ENCODE peak calls at places on chromosomes 5 and 9, in six cellular contexts. L is HCT116, D is SK-N-SH, P is GM12878, W is HepG2, A is H1. X is an unnamed sample.

GRCh38 chr9:96187108-96187695 is 114.8 kb downstream of the HSD17B3 start:
- DNase-seq in L (no peak), D (no peak), P (no peak), W (no peak), A (no peak), X (no peak)

GRCh38 chr5:69042915-69043795 is 50.7 kb upstream of the SLC30A5 start:
- DNase-seq in L (peak), D (peak), P (peak), W (peak), A (peak), X (peak)

GRCh38 chr5:9507974-9508373 is 37.9 kb downstream of the SEMA5A start:
- DNase-seq in L (no peak), D (no peak), P (no peak), W (no peak), A (no peak), X (no peak)

GRCh38 chr9:13967011-13967410 is 346.9 kb downstream of the NFIB start:
- DNase-seq in L (no peak), D (no peak), P (no peak), W (no peak), A (no peak), X (no peak)

GRCh38 chr9:126702501-126703329 is 89.0 kb downstream of the LMX1B start:
- DNase-seq in L (no peak), D (peak), P (no peak), W (no peak), A (peak), X (peak)

GRCh38 chr9:133309608-133310007 is 26.4 kb downstream of the SURF6 start:
- DNase-seq in L (no peak), D (no peak), P (no peak), W (no peak), A (no peak), X (no peak)

GRCh38 chr5:31133488-31133887 is 60.0 kb upstream of the CDH6 start:
- DNase-seq in L (no peak), D (no peak), P (no peak), W (no peak), A (no peak), X (no peak)

GRCh38 chr5:91212336-91213092 is 170.6 kb downstream of the ARRDC3 start:
- DNase-seq in L (no peak), D (peak), P (no peak), W (no peak), A (no peak), X (no peak)

GRCh38 chr9:131650254-131650653 is 89.6 kb downstream of the RAPGEF1 start:
- DNase-seq in L (no peak), D (no peak), P (no peak), W (no peak), A (no peak), X (peak)

GRCh38 chr9:90942555-90942954 is 140.9 kb downstream of the SYK start:
- DNase-seq in L (no peak), D (no peak), P (peak), W (no peak), A (no peak), X (no peak)

GRCh38 chr9:108535526-108535925 is 320.3 kb downstream of the ACTL7B start:
- DNase-seq in L (no peak), D (peak), P (no peak), W (peak), A (no peak), X (no peak)

GRCh38 chr9:91138760-91139159 is 223.0 kb downstream of the AUH start:
- DNase-seq in L (peak), D (no peak), P (no peak), W (peak), A (no peak), X (no peak)

GRCh38 chr9:71681104-71681707 is 87.1 kb downstream of the CEMIP2 start:
- DNase-seq in L (no peak), D (no peak), P (no peak), W (no peak), A (no peak), X (no peak)

GRCh38 chr9:112896131-112896530 is 5.5 kb upstream of the SLC46A2 start:
- DNase-seq in L (no peak), D (no peak), P (peak), W (no peak), A (no peak), X (no peak)

GRCh38 chr9:129569506-129570449 is 51.1 kb downstream of the C9orf50 start:
- DNase-seq in L (peak), D (peak), P (no peak), W (peak), A (peak), X (peak)

GRCh38 chr5:115541586-115541985 is 3.0 kb downstream of the FEM1C start:
- DNase-seq in L (no peak), D (no peak), P (no peak), W (peak), A (no peak), X (no peak)

GRCh38 chr9:138064547-138064946 is 187.0 kb downstream of the CACNA1B start:
- DNase-seq in L (no peak), D (no peak), P (no peak), W (no peak), A (no peak), X (no peak)

GRCh38 chr5:22372376-22372775 is 480.8 kb downstream of the CDH12 start:
- DNase-seq in L (no peak), D (no peak), P (no peak), W (no peak), A (no peak), X (no peak)

GRCh38 chr5:54610197-54610898 is 92.8 kb downstream of the SNX18 start:
- DNase-seq in L (no peak), D (no peak), P (peak), W (no peak), A (no peak), X (no peak)

GRCh38 chr5:95962785-95963184 is 1.1 kb upstream of the ELL2 start:
- DNase-seq in L (no peak), D (no peak), P (no peak), W (peak), A (no peak), X (no peak)

GRCh38 chr9:109427886-109428285 is 70.2 kb downstream of the PTPN3 start:
- DNase-seq in L (no peak), D (no peak), P (no peak), W (no peak), A (no peak), X (no peak)

GRCh38 chr9:136713555-136713949 is 1.2 kb downstream of the DIPK1B start:
- DNase-seq in L (no peak), D (peak), P (no peak), W (no peak), A (no peak), X (no peak)

GRCh38 chr9:128098017-128098935 is 29.3 kb downstream of the PTGES2 start:
- DNase-seq in L (peak), D (peak), P (no peak), W (peak), A (peak), X (peak)

GRCh38 chr5:168366124-168366523 is 74.7 kb downstream of the WWC1 start:
- DNase-seq in L (no peak), D (no peak), P (no peak), W (no peak), A (no peak), X (no peak)

GRCh38 chr5:115170128-115170923 is 618 bp upstream of the TRIM36 start:
- DNase-seq in L (no peak), D (peak), P (no peak), W (no peak), A (peak), X (no peak)

GRCh38 chr5:80134879-80135278 is 99.7 kb downstream of the THBS4 start:
- DNase-seq in L (no peak), D (no peak), P (no peak), W (no peak), A (no peak), X (no peak)

GRCh38 chr9:118896356-118897000 is 472.8 kb downstream of the BRINP1 start:
- DNase-seq in L (no peak), D (peak), P (no peak), W (no peak), A (no peak), X (peak)
- TF ChIP-seq JUND in L (no peak), D (no peak), P (no peak), W (no peak), A (no peak), X (no peak)

GRCh38 chr5:143577554-143577953 is 174.1 kb upstream of the NR3C1 start:
- DNase-seq in L (no peak), D (no peak), P (no peak), W (no peak), A (no peak), X (no peak)

GRCh38 chr5:143572671-143573070 is 169.2 kb upstream of the NR3C1 start:
- DNase-seq in L (no peak), D (no peak), P (no peak), W (no peak), A (no peak), X (no peak)

GRCh38 chr5:143573568-143574170 is 170.2 kb upstream of the NR3C1 start:
- DNase-seq in L (no peak), D (no peak), P (no peak), W (no peak), A (no peak), X (no peak)

GRCh38 chr5:143575264-143575663 is 171.8 kb upstream of the NR3C1 start:
- DNase-seq in L (no peak), D (no peak), P (no peak), W (no peak), A (no peak), X (no peak)

DNA sequence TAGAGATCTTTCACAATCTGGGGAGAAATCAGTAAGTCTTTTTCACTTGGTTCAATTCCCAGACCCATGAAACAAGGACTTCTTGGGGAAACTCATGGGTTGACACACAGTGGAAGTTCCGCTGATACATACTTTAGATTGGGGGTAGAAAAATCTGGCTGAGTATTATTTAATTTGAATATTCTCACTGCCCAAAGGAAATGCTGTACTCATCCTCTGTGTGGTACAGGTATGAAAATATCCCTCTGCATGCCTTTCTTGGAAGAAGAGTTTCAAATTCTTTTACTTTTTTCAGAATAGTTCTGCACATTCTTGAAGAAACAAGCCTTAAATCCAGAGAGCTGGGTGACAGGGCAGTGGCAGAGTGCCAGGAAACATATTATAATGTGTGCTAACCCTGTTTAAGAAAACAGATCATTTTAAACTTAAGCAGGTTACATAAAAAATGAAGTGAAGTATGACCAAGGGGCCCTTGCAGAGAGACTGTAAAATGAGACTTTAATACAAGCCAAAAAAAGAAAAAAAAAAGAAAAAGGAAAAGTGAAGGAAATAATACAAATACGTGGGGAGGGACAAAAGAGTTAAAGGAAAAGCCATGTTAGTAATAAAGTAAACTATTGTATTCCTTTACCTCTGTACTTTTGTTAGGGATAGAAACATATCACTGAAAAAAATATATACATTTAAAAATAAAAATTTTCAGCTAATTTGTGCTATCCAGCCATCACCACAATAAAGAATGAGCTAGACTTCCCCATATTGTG is 173.4 kb upstream of the NR3C1 start:
- DNase-seq in L (no peak), D (no peak), P (no peak), W (no peak), A (no peak), X (no peak)
- TF ChIP-seq JUND in L (no peak), D (peak), P (no peak), W (no peak), A (no peak), X (no peak)

DNA sequence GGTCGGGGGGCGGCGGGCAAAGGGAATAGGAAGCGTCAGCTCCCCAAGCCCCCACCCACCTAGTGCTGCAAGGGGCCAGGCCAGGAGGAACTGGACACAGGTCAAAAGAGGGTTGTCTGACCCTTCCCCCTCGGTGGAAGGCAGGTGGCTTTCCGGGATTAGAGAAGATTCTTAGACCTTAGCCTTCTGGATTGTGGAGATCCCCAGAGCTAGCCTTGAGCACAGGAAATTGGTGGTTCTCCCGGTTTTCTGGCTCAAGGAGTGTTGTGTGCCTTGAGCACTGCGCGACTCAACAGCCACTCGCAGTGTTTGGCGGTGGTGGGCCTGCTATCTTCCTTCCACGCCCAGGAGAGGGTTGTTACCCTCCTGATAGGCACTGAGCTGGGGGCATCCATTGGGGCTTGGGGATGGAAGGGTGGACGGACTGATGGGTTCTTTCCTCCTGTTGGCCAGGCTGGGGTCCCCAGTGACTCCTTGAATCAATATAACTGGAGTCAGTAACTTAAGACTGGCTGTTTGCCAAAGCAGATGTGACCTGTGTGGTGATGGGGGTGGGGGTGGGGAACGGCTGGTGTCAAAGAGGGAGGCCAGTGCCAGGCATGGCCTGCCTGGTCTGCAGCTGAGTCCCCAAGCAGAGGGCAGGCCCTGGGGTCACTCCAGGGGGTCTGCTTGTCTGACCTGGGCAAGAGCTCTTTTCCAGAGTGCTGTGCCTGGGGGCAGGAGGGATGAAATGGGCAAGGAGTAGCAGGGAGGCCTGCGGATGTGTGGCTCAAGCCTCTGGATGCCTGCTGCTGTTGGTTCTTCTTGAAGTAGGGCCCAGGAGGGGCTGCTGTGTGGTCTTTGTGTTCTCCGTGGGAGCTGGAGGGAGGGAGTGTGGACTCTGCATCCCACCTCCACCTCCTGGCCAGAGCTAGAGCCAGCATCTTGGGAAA is 2.1 kb downstream of the FGF18 start:
- DNase-seq in L (no peak), D (peak), P (no peak), W (no peak), A (no peak), X (no peak)
- TF ChIP-seq JUND in L (no peak), D (no peak), P (no peak), W (no peak), A (no peak), X (no peak)

DNA sequence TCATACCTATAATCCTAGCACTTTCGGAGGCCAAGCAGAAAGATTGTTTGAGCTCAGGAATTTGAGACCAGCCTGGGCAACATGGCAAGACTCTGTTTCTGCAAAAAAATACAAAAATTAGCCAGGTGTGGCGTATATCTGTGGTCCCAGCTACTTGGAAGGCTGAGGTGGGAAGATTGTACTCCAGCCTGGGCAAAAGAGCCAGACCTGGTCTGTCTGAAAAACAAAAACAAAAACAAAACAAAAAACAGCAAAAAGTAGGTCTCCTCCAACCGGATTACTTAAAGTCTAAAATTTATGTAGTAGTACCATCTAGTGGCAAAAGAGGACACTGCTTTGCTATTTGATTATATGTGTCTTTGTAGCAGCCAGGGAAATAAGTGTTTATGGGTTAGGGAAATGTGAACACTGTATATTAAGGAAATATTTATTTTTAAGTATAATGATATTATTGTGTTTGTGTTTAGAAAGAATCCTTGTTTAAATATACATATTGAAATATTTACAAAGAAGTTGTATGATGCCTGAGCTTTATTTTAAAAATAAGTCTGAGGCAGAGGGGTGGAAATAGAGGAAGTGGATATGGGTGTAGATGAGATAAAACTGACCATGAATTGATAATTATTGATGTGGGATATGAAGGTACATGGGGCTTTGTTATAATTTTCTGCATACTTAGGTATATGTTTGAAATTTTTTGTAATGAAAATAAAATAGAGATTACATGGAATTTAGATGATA is 20.0 kb downstream of the APC start:
- DNase-seq in L (peak), D (peak), P (peak), W (peak), A (no peak), X (peak)
- TF ChIP-seq JUND in L (no peak), D (no peak), P (no peak), W (no peak), A (no peak), X (no peak)

DNA sequence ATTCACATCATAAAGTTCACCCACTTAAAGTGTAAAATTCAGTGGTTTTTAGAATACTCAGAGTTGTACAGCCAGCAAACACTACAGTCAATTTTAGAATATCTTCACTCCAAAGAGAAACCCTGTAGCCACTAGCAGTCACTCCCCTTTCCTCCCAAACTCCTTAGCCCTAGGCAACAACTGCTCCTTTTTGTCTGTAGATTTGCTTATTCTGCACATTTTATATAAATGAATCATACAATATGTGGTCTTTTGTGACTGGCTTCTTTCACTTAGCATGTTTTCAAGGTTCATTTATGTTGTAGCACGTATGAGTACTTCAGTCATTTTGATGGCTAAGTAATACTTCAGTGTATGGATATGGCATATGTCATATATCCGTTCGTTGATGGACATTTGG is 38.7 kb downstream of the TGFBR1 start:
- DNase-seq in L (no peak), D (no peak), P (no peak), W (no peak), A (no peak), X (no peak)
- TF ChIP-seq JUND in L (no peak), D (no peak), P (no peak), W (no peak), A (no peak), X (no peak)

X was measured in T47D.